ENCODE peak calls at places on chromosomes 11 and 22, in ten cellular contexts. O, X, B, W, T, D, R, L, C and P are unnamed samples.

GRCh38 chr11:73242291-73243092 is 24.4 kb downstream of the P2RY2 start:
- DNase-seq in O (peak), X (peak), B (peak), W (peak), T (peak), D (peak), R (peak), L (peak), C (peak), P (peak)

GRCh38 chr11:14408612-14409011 is 49.6 kb upstream of the RRAS2 start:
- DNase-seq in O (no peak), X (no peak), B (no peak), W (no peak), T (no peak), D (no peak), R (no peak), L (no peak), C (no peak), P (no peak)

GRCh38 chr11:118497831-118498230 is 29.4 kb upstream of the TTC36 start:
- DNase-seq in O (peak), X (no peak), B (no peak), W (no peak), T (no peak), D (no peak), R (no peak), L (no peak), C (no peak), P (no peak)

GRCh38 chr11:100780470-100780869 is 93.4 kb downstream of the ARHGAP42 start:
- DNase-seq in O (no peak), X (no peak), B (no peak), W (no peak), T (no peak), D (no peak), R (no peak), L (no peak), C (no peak), P (no peak)

GRCh38 chr11:107824668-107825369 is 33.8 kb downstream of the SLC35F2 start:
- DNase-seq in O (peak), X (no peak), B (no peak), W (no peak), T (no peak), D (no peak), R (no peak), L (no peak), C (no peak), P (no peak)

GRCh38 chr11:125624756-125625213 is at the start of gene CHEK1:
- DNase-seq in O (no peak), X (no peak), B (no peak), W (no peak), T (no peak), D (no peak), R (no peak), L (no peak), C (peak), P (no peak)

GRCh38 chr11:76615950-76616349 is 54.6 kb downstream of the LRRC32 start:
- DNase-seq in O (peak), X (no peak), B (peak), W (no peak), T (no peak), D (no peak), R (no peak), L (no peak), C (no peak), P (no peak)

GRCh38 chr11:130448416-130449068 is at the start of gene ADAMTS15:
- DNase-seq in O (peak), X (no peak), B (no peak), W (peak), T (no peak), D (no peak), R (no peak), L (peak), C (peak), P (no peak)

GRCh38 chr22:21450320-21450831 is 16.8 kb upstream of the TMEM191C start:
- DNase-seq in O (no peak), X (no peak), B (no peak), W (peak), T (no peak), D (no peak), R (no peak), L (no peak), C (no peak), P (no peak)